ENCODE peak calls at places on chromosomes 1 and 21, in four cellular contexts. Q is ovary, H is brain microvascular endothelial cell, G is esophagus squamous epithelium. J is an unnamed sample.

GRCh38 chr1:151946366-151946764 is 37.1 kb upstream of the THEM4 start:
- DNase-seq in Q (no peak), H (no peak), G (no peak), J (peak; percentile 87)

GRCh38 chr1:234752927-234753326 is 142.9 kb upstream of the IRF2BP2 start:
- DNase-seq in Q (no peak), H (no peak), G (no peak), J (no peak)

GRCh38 chr1:30687886-30688285 is 35.5 kb downstream of the MATN1 start:
- DNase-seq in Q (no peak), H (no peak), G (no peak), J (no peak)

GRCh38 chr1:169348356-169349036 is 19.1 kb downstream of the NME7 start:
- DNase-seq in Q (no peak), H (peak; percentile 43), G (no peak), J (no peak)

GRCh38 chr1:21669287-21670058 is at the start of gene RAP1GAP:
- DNase-seq in Q (no peak), H (no peak), G (no peak), J (no peak)

GRCh38 chr1:55050283-55050682 is 10.9 kb downstream of the PCSK9 start:
- DNase-seq in Q (no peak), H (peak; percentile 52), G (no peak), J (no peak)

GRCh38 chr1:178664278-178664677 is 60.8 kb upstream of the RALGPS2 start:
- DNase-seq in Q (no peak), H (no peak), G (no peak), J (no peak)

GRCh38 chr1:180256353-180257027 is 26.4 kb downstream of the LHX4 start:
- DNase-seq in Q (no peak), H (no peak), G (no peak), J (no peak)

GRCh38 chr1:94121411-94121821 is 468 bp upstream of the ABCA4 start:
- DNase-seq in Q (no peak), H (no peak), G (no peak), J (no peak)

GRCh38 chr1:15326691-15327530 is 79.9 kb downstream of the FHAD1 start:
- DNase-seq in Q (no peak), H (no peak), G (no peak), J (no peak)

GRCh38 chr1:232728507-232729263 is 76.5 kb upstream of the MAP10 start:
- DNase-seq in Q (no peak), H (no peak), G (no peak), J (no peak)

GRCh38 chr1:39491146-39491921 is at the start of gene BMP8A:
- DNase-seq in Q (peak; percentile 76), H (no peak), G (no peak), J (peak; percentile 80)

GRCh38 chr1:165129568-165130164 is 226.8 kb downstream of the LMX1A start:
- DNase-seq in Q (peak; percentile 18), H (peak; percentile 47), G (no peak), J (peak; percentile 24)

GRCh38 chr1:47582891-47583608 is 145.2 kb downstream of the FOXD2 start:
- DNase-seq in Q (no peak), H (peak; percentile 31), G (no peak), J (peak; percentile 60)

GRCh38 chr1:152111515-152111968 is 3.7 kb downstream of the TCHH start:
- DNase-seq in Q (no peak), H (peak; percentile 9), G (no peak), J (no peak)

GRCh38 chr1:31855038-31855845 is 39.4 kb upstream of the SPOCD1 start:
- DNase-seq in Q (no peak), H (peak; percentile 34), G (no peak), J (peak; percentile 19)
- H3K27ac ChIP-seq in Q (no peak overlapping the region), H (no peak overlapping the region), G (no peak overlapping the region), J (no peak overlapping the region)

GRCh38 chr1:104878203-104878911 is 1128.7 kb downstream of the AMY1C start:
- DNase-seq in Q (no peak), H (no peak), G (no peak), J (no peak)
- TF ChIP-seq CTCF in Q (no peak), H (peak; percentile 53), G (no peak), J (no peak)

GRCh38 chr1:27116210-27116609 is 38.7 kb downstream of the SLC9A1 start:
- DNase-seq in Q (peak; percentile 46), H (no peak), G (no peak), J (no peak)
- H3K27ac ChIP-seq in Q (no peak overlapping the region), H (no peak overlapping the region), G (peak overlapping the region; percentile 71), J (peak overlapping the region; percentile 61)

GRCh38 chr1:221431068-221431651 is 310.7 kb downstream of the DUSP10 start:
- DNase-seq in Q (no peak), H (no peak), G (no peak), J (no peak)
- TF ChIP-seq CTCF in Q (no peak), H (peak; percentile 49), G (no peak), J (no peak)

GRCh38 chr1:43477716-43478115 is 24.0 kb upstream of the HYI start:
- DNase-seq in Q (no peak), H (no peak), G (no peak), J (no peak)

GRCh38 chr1:43469932-43470331 is 16.2 kb upstream of the HYI start:
- DNase-seq in Q (no peak), H (no peak), G (no peak), J (no peak)

GRCh38 chr1:43468403-43468802 is 14.7 kb upstream of the HYI start:
- DNase-seq in Q (no peak), H (no peak), G (no peak), J (no peak)

GRCh38 chr1:43473463-43473862 is 19.7 kb upstream of the HYI start:
- DNase-seq in Q (no peak), H (no peak), G (no peak), J (no peak)

GRCh38 chr1:43472087-43472462 is 18.3 kb upstream of the HYI start:
- DNase-seq in Q (no peak), H (no peak), G (no peak), J (no peak)
- H3K27ac ChIP-seq in Q (no peak overlapping the region), H (peak overlapping the region; percentile 82), G (no peak overlapping the region), J (peak overlapping the region; percentile 58)

DNA sequence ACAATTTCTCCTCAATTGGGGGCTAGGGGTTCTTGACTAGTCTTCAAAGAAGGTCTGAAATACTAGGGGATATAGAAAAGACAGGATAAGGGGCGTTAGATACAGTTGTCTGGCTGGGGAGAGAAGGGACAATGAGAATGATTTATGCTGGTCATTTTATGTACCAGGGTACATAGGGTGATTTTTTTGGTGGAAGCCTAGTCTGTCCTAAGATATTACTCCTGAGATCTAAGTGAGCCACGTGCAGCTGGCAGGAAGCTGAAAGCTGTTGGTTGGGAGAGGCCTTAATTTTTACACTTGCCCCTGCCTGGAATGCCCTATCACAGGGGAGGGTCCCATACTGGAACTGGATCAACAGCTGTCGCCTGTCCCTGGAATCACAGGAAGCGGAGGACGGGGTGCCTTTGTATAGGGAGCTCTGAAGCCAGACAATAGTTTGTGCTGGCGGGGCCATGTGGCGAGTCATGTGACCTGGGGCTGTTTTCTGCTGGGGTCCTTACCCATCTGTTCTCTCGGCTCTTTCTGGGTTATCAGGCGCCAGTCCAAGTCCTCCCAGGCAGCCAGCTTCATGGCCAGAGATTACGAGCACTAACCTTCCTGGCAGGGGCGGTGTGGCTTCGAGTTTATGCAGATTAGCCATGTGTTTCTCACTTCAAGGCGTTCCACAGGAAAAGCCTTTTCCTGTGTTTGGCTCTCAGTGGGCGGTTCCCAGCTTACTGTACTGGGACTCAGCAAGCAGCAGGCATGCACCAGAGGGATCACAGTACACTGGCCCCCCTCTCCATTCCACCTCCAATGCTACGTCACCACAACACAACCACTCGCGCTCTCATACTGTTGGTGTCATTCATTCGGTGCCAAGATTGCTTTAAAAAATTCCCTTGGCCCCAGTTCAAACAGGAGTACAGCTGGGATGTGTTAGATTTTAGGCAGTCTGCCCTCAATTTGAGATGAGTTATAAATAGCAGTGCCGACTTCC is 27.5 kb downstream of the ARID1A start:
- DNase-seq in Q (peak; percentile 91), H (peak; percentile 94), G (no peak), J (peak; percentile 87)
- TF ChIP-seq CTCF in Q (no peak), H (no peak), G (no peak), J (no peak)

DNA sequence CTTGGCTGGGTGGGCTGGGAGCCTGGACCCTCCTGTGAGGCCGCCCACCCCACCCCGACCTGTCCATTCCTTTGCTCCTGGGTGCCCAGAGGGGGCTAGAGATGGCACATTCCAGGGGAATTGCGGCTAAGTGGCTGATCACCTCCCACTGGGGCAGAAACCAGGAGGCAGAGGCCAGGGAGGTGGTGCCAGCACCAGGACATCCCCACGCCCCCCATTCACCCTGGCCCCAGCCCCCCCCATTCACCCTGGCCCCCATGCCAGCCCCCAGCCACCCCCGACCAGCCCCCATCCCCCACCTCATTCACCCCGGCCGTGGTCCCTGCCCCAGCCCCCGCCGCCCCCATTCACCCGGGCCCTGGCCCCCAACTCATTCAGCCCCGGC is 6.2 kb downstream of the C1QTNF12 start:
- DNase-seq in Q (no peak), H (no peak), G (no peak), J (no peak)
- H3K27ac ChIP-seq in Q (no peak overlapping the region), H (no peak overlapping the region), G (no peak overlapping the region), J (no peak overlapping the region)

DNA sequence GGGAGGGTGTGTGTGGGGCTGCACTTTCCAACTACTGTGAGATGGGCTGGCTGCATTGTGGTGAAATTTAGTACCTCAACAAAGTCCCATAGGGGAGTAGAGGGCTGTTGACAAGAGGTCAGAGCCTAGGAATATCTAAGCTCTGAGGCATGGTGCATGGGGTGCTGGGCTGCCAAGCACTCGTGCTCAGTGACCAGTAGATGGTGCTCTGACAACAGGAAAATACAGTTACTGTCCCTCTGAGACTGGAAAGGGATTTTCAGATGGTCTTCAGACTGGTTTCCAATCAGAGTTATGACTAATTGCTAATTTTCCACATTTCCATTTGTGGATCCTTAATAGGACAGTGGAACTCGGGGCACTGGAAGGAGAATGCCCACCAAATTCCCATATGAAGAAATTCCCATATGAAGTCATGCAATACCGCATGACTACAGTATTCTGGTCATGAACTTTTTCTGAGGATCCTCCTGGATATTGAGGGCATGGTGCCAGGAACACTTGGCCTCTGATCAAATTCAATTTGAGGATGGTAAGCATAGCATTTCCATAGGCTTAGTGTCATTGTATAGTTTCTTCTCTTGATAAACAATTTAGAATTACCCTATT is 4.1 kb upstream of the CACNA1E start:
- DNase-seq in Q (peak; percentile 26), H (peak; percentile 47), G (no peak), J (peak; percentile 73)
- TF ChIP-seq CTCF in Q (no peak), H (peak; percentile 82), G (peak; percentile 74), J (peak; percentile 66)

GRCh38 chr21:41024341-41025056 is 143.5 kb upstream of the BACE2 start:
- DNase-seq in Q (no peak), H (no peak), G (no peak), J (no peak)
- H3K27ac ChIP-seq in Q (no peak overlapping the region), H (no peak overlapping the region), G (no peak overlapping the region), J (no peak overlapping the region)

GRCh38 chr1:119449964-119450363 is 35.0 kb downstream of the HSD3B2 start:
- DNase-seq in Q (no peak), H (no peak), G (no peak), J (no peak)
- TF ChIP-seq CTCF in Q (no peak), H (no peak), G (peak; percentile 11), J (no peak)

J was measured in RWPE1.